ENCODE peak calls at places on chromosomes 2 and 18, in five cellular contexts. L is cardiac muscle cell; E is spleen; B is ovary; F is CD4-positive, CD25-positive, alpha-beta regulatory T cell. V is an unnamed sample. For H3K4me1, the result is how much of the 10 kb centered on the place peaks cover.

GRCh38 chr2:236075802-236076201 is 92.4 kb downstream of the GBX2 start:
- DNase-seq in E (no peak), L (no peak), F (no peak), B (no peak), V (no peak)

GRCh38 chr2:55901322-55901721 is 22.3 kb downstream of the EFEMP1 start:
- DNase-seq in B (no peak), F (no peak), L (peak), E (no peak), V (no peak)

GRCh38 chr18:76491801-76492668 is 3.0 kb downstream of the ZNF516 start:
- DNase-seq in B (peak), E (peak), F (no peak), L (peak), V (peak)

GRCh38 chr2:231469568-231469920 is 5.3 kb upstream of the NCL start:
- DNase-seq in B (no peak), L (no peak), E (peak), F (no peak), V (no peak)

GRCh38 chr2:228771719-228772254 is 499.3 kb downstream of the PID1 start:
- DNase-seq in L (no peak), E (no peak), B (no peak), F (no peak), V (no peak)

GRCh38 chr18:66635342-66635741 is 31.5 kb upstream of the CDH19 start:
- DNase-seq in B (no peak), E (no peak), F (no peak), L (no peak), V (no peak)

GRCh38 chr2:138209009-138209408 is 244.7 kb downstream of the HNMT start:
- DNase-seq in F (no peak), L (no peak), B (no peak), E (no peak), V (no peak)

GRCh38 chr2:139296672-139297209 is 516.6 kb upstream of the NXPH2 start:
- DNase-seq in L (no peak), F (no peak), E (no peak), B (no peak), V (no peak)

GRCh38 chr2:234139755-234140154 is 89.3 kb downstream of the SPP2 start:
- DNase-seq in B (no peak), E (no peak), F (no peak), L (no peak), V (no peak)

GRCh38 chr2:241015439-241015838 is 17.0 kb downstream of the SNED1 start:
- DNase-seq in F (no peak), B (peak), L (no peak), E (no peak), V (no peak)

GRCh38 chr18:50307400-50307737 is 19.9 kb upstream of the CXXC1 start:
- DNase-seq in F (no peak), L (no peak), E (no peak), B (no peak), V (no peak)

GRCh38 chr2:217941886-217942728 is 60.7 kb downstream of the TNS1 start:
- DNase-seq in B (peak), E (peak), F (no peak), L (no peak), V (no peak)

GRCh38 chr18:5546660-5547059 is 2.9 kb upstream of the EPB41L3 start:
- DNase-seq in B (no peak), F (no peak), E (no peak), L (peak), V (peak)

GRCh38 chr18:53422896-53423295 is 801.6 kb downstream of the MBD2 start:
- DNase-seq in L (no peak), E (no peak), F (no peak), B (no peak), V (no peak)

GRCh38 chr2:27796991-27797752 is 25.7 kb downstream of the MRPL33 start:
- DNase-seq in L (peak), F (no peak), B (no peak), E (no peak), V (no peak)

GRCh38 chr2:18047114-18047695 is 168.7 kb downstream of the KCNS3 start:
- DNase-seq in L (no peak), E (no peak), F (no peak), B (no peak), V (no peak)

GRCh38 chr2:18047896-18048657 is 169.6 kb downstream of the KCNS3 start:
- DNase-seq in F (no peak), L (peak), B (no peak), E (no peak), V (no peak)

GRCh38 chr18:23194150-23194968 is 59.1 kb downstream of the CABLES1 start:
- DNase-seq in E (no peak), L (peak), B (no peak), F (no peak), V (no peak)

GRCh38 chr2:108959401-108959800 is 29.6 kb downstream of the EDAR start:
- DNase-seq in L (no peak), F (no peak), B (no peak), E (no peak), V (no peak)

GRCh38 chr2:218867900-218868299 is 8.3 kb downstream of the WNT6 start:
- DNase-seq in L (no peak), F (no peak), E (no peak), B (peak), V (no peak)

GRCh38 chr18:70132999-70133398 is 72.5 kb downstream of the RTTN start:
- DNase-seq in E (no peak), L (peak), B (no peak), F (no peak), V (no peak)

GRCh38 chr2:86809481-86810121 is 18.9 kb upstream of the CD8A start:
- DNase-seq in L (no peak), E (no peak), F (no peak), B (no peak), V (no peak)

GRCh38 chr2:164205347-164205746 is 415.9 kb downstream of the GRB14 start:
- DNase-seq in L (peak), E (no peak), F (no peak), B (no peak), V (no peak)

GRCh38 chr2:769771-770170 is 92.6 kb upstream of the TMEM18 start:
- DNase-seq in B (no peak), F (no peak), L (no peak), E (no peak), V (no peak)

GRCh38 chr2:115171751-115172150 is 729.3 kb downstream of the DPP10 start:
- DNase-seq in B (no peak), L (no peak), F (no peak), E (no peak), V (no peak)

GRCh38 chr2:46958431-46959017 is 42.9 kb upstream of the MCFD2 start:
- DNase-seq in F (no peak), E (peak), L (no peak), B (no peak), V (no peak)

GRCh38 chr18:39389800-39390379 is 1824.3 kb upstream of the CELF4 start:
- DNase-seq in B (no peak), E (no peak), L (peak), F (no peak), V (no peak)

GRCh38 chr2:74922592-74923227 is 35.7 kb upstream of the POLE4 start:
- DNase-seq in L (peak), E (no peak), B (no peak), F (no peak), V (no peak)

GRCh38 chr2:74921236-74921736 is 37.2 kb upstream of the POLE4 start:
- DNase-seq in E (no peak), F (no peak), L (no peak), B (no peak), V (no peak)

GRCh38 chr2:74925361-74925786 is 33.1 kb upstream of the POLE4 start:
- DNase-seq in E (no peak), L (no peak), F (no peak), B (no peak), V (no peak)

GRCh38 chr2:74927617-74928016 is 30.8 kb upstream of the POLE4 start:
- DNase-seq in L (no peak), E (no peak), F (no peak), B (no peak), V (no peak)

GRCh38 chr2:74924463-74925265 is 33.8 kb upstream of the POLE4 start:
- DNase-seq in L (no peak), B (no peak), F (no peak), E (no peak), V (no peak)
- H3K4me1 ChIP-seq in L (under half), B (under half), F (under half), E (under half), V (under half)

GRCh38 chr2:237701859-237702370 is 74.5 kb downstream of the LRRFIP1 start:
- DNase-seq in B (no peak), E (peak), L (no peak), F (no peak), V (peak)
- H3K4me1 ChIP-seq in B (under half), E (half or more), L (half or more), F (half or more), V (half or more)

GRCh38 chr2:220302756-220303155 is 675.3 kb downstream of the SLC4A3 start:
- DNase-seq in E (no peak), L (no peak), B (no peak), F (no peak), V (no peak)
- H3K4me1 ChIP-seq in E (under half), L (under half), B (under half), F (under half), V (under half)

GRCh38 chr2:136384541-136385303 is 266.8 kb upstream of the CXCR4 start:
- DNase-seq in E (no peak), B (no peak), F (peak), L (peak), V (peak)
- H3K4me1 ChIP-seq in E (under half), B (under half), F (under half), L (under half), V (under half)

V was measured in SK-N-SH.